ENCODE peak calls at places on chromosome 19, in six cellular contexts. O, Q, X, T, C and H are unnamed samples.

GRCh38 chr19:2787115-2787514 is 1.8 kb downstream of the THOP1 start:
- DNase-seq in Q (no peak), O (no peak), C (no peak), T (no peak), X (no peak), H (no peak)

GRCh38 chr19:1503089-1503924 is 9.5 kb downstream of the ADAMTSL5 start:
- DNase-seq in C (no peak), O (peak), T (peak), Q (no peak), X (no peak), H (no peak)

GRCh38 chr19:38547446-38547845 is 70.3 kb downstream of the MAP4K1 start:
- DNase-seq in O (no peak), T (no peak), X (no peak), Q (no peak), C (no peak), H (no peak)

GRCh38 chr19:7928334-7928706 is 2.4 kb upstream of the CTXN1 start:
- DNase-seq in T (no peak), O (no peak), Q (no peak), X (no peak), C (no peak), H (no peak)

GRCh38 chr19:15464394-15465385 is at the start of gene RASAL3:
- DNase-seq in O (peak), X (no peak), Q (no peak), T (peak), C (no peak), H (no peak)

GRCh38 chr19:42370068-42370520 is 20.0 kb downstream of the CNFN start:
- DNase-seq in T (no peak), X (no peak), Q (no peak), C (no peak), O (no peak), H (no peak)

GRCh38 chr19:40610396-40611064 is 9.4 kb downstream of the LTBP4 start:
- DNase-seq in O (no peak), Q (no peak), T (peak), X (peak), C (no peak), H (no peak)

GRCh38 chr19:16327911-16328823 is 3.5 kb downstream of the KLF2 start:
- DNase-seq in C (peak), T (peak), O (no peak), X (peak), Q (no peak), H (peak)

GRCh38 chr19:46610851-46611770 is 10.0 kb downstream of the CALM3 start:
- DNase-seq in Q (no peak), T (no peak), C (no peak), X (peak), O (no peak), H (no peak)

GRCh38 chr19:533485-534058 is 2.0 kb downstream of the CDC34 start:
- DNase-seq in Q (no peak), O (no peak), C (no peak), T (no peak), X (no peak), H (no peak)

GRCh38 chr19:756232-756631 is 5.3 kb downstream of the MISP start:
- DNase-seq in T (no peak), C (peak), X (no peak), O (no peak), Q (peak), H (no peak)

GRCh38 chr19:38421856-38422255 is 4.2 kb downstream of the RASGRP4 start:
- DNase-seq in O (no peak), X (no peak), T (no peak), C (no peak), Q (no peak), H (no peak)

GRCh38 chr19:52331757-52332156 is 4.3 kb upstream of the ZNF610 start:
- DNase-seq in C (no peak), O (no peak), Q (no peak), T (no peak), X (no peak), H (no peak)

GRCh38 chr19:8209965-8210659 is 942 bp downstream of the CERS4 start:
- DNase-seq in X (no peak), C (no peak), O (no peak), T (no peak), Q (no peak), H (no peak)

GRCh38 chr19:46841458-46842083 is 9.1 kb downstream of the AP2S1 start:
- DNase-seq in T (no peak), O (no peak), X (peak), Q (no peak), C (peak), H (peak)

GRCh38 chr19:11047856-11048255 is 41.4 kb upstream of the LDLR start:
- DNase-seq in C (no peak), X (no peak), O (no peak), Q (no peak), T (no peak), H (no peak)

GRCh38 chr19:33470040-33470330 is 51.6 kb downstream of the PEPD start:
- DNase-seq in Q (no peak), T (no peak), X (no peak), O (no peak), C (no peak), H (no peak)

GRCh38 chr19:45826934-45827333 is 11.8 kb upstream of the RSPH6A start:
- DNase-seq in O (no peak), X (no peak), C (no peak), Q (no peak), T (no peak), H (no peak)

GRCh38 chr19:32407004-32407992 is 1.7 kb downstream of the DPY19L3 start:
- DNase-seq in O (no peak), Q (peak), C (no peak), X (no peak), T (no peak), H (no peak)

GRCh38 chr19:13995878-13996765 is 10.0 kb downstream of the RFX1 start:
- DNase-seq in C (no peak), T (no peak), O (no peak), Q (no peak), X (peak), H (no peak)

GRCh38 chr19:55432355-55432959 is 10.6 kb downstream of the SHISA7 start:
- DNase-seq in O (no peak), C (peak), T (no peak), X (no peak), Q (no peak), H (no peak)

GRCh38 chr19:41324921-41325639 is 15.1 kb downstream of the CCDC97 start:
- DNase-seq in C (peak), X (peak), T (no peak), O (no peak), Q (no peak), H (peak)

GRCh38 chr19:55542292-55542855 is 3.0 kb downstream of the SBK3 start:
- DNase-seq in Q (no peak), T (no peak), C (no peak), X (no peak), O (no peak), H (no peak)

GRCh38 chr19:15622991-15623390 is 8.0 kb downstream of the CYP4F8 start:
- DNase-seq in X (no peak), O (no peak), T (no peak), Q (no peak), C (no peak), H (no peak)

GRCh38 chr19:18225702-18226468 is at the start of gene PDE4C:
- DNase-seq in C (no peak), Q (no peak), O (no peak), X (peak), T (no peak), H (no peak)

GRCh38 chr19:4566402-4567051 is 7.0 kb upstream of the SEMA6B start:
- DNase-seq in C (no peak), X (no peak), Q (no peak), O (no peak), T (no peak), H (no peak)

GRCh38 chr19:1907563-1908363 is 2.6 kb downstream of the ADAT3 start:
- DNase-seq in C (no peak), O (no peak), X (no peak), T (no peak), Q (no peak), H (no peak)

GRCh38 chr19:40623403-40624239 is 22.5 kb downstream of the LTBP4 start:
- DNase-seq in C (no peak), X (no peak), T (no peak), O (no peak), Q (peak), H (no peak)

GRCh38 chr19:51810228-51810627 is 15.3 kb downstream of the FPR3 start:
- DNase-seq in C (peak), O (no peak), T (no peak), Q (no peak), X (no peak), H (no peak)